ENCODE peak calls at places on chromosomes 16 and 17, in four cellular contexts. R is fibroblast of lung, E is OCI-LY7, K is GM12864. U is an unnamed sample.
A peak's percentile ranks its signal among the peaks of the same experiment; 100 is the strongest.

GRCh38 chr17:51029568-51030463 is 90.9 kb downstream of the SPAG9 start:
- DNase-seq in R (peak; percentile 73), E (peak; percentile 33), K (no peak), U (peak; percentile 30)

GRCh38 chr16:4521971-4522623 is 16.5 kb downstream of the CDIP1 start:
- DNase-seq in R (peak; percentile 28), E (no peak), K (no peak), U (no peak)

GRCh38 chr17:62098623-62099231 is 33.6 kb upstream of the MED13 start:
- DNase-seq in R (no peak), E (peak; percentile 19), K (peak; percentile 90), U (peak; percentile 72)

GRCh38 chr16:50251375-50252081 is 14.8 kb upstream of the ADCY7 start:
- DNase-seq in R (peak; percentile 83), E (no peak), K (no peak), U (no peak)

GRCh38 chr17:28325221-28325620 is 6.2 kb downstream of the TMEM97 start:
- DNase-seq in R (no peak), E (no peak), K (no peak), U (no peak)

GRCh38 chr17:81966343-81967243 is 5.6 kb upstream of the NOTUM start:
- DNase-seq in R (peak; percentile 90), E (peak; percentile 69), K (no peak), U (no peak)

GRCh38 chr17:73091770-73092517 is 544 bp downstream of the SLC39A11 start:
- DNase-seq in R (peak; percentile 24), E (peak; percentile 19), K (no peak), U (peak; percentile 47)

GRCh38 chr16:1327619-1327947 is 5.9 kb upstream of the BAIAP3 start:
- DNase-seq in R (no peak), E (no peak), K (no peak), U (no peak)

GRCh38 chr17:19453296-19453695 is 42.3 kb downstream of the RNF112 start:
- DNase-seq in R (no peak), E (no peak), K (no peak), U (no peak)

GRCh38 chr16:17590711-17591654 is 120.2 kb upstream of the XYLT1 start:
- DNase-seq in R (no peak), E (no peak), K (no peak), U (no peak)

GRCh38 chr17:75844530-75845057 is 390 bp upstream of the UNC13D start:
- DNase-seq in R (no peak), E (no peak), K (no peak), U (no peak)

GRCh38 chr17:7579001-7579838 is at the start of gene CD68:
- DNase-seq in R (peak; percentile 92), E (peak; percentile 84), K (peak; percentile 78), U (peak; percentile 82)

GRCh38 chr16:474420-475122 is 49.1 kb downstream of the RAB11FIP3 start:
- DNase-seq in R (no peak), E (no peak), K (no peak), U (no peak)

GRCh38 chr17:57946798-57947358 is 8.3 kb downstream of the CUEDC1 start:
- DNase-seq in R (peak; percentile 78), E (peak; percentile 69), K (peak; percentile 76), U (peak; percentile 75)

GRCh38 chr17:49216953-49217650 is 6.6 kb downstream of the ABI3 start:
- DNase-seq in R (no peak), E (no peak), K (no peak), U (no peak)

GRCh38 chr16:30458561-30459394 is 13.1 kb upstream of the SEPHS2 start:
- DNase-seq in R (no peak), E (peak; percentile 84), K (peak; percentile 96), U (peak; percentile 73)

GRCh38 chr16:31484491-31485171 is 1.7 kb downstream of the SLC5A2 start:
- DNase-seq in R (no peak), E (no peak), K (no peak), U (no peak)

GRCh38 chr17:41335747-41336146 is 14.9 kb downstream of the KRT33A start:
- DNase-seq in R (no peak), E (no peak), K (no peak), U (no peak)

GRCh38 chr16:9159839-9160550 is 68.6 kb downstream of the HAPSTR1 start:
- DNase-seq in R (peak; percentile 51), E (peak; percentile 58), K (no peak), U (peak; percentile 63)

GRCh38 chr17:18017958-18018357 is 21.0 kb downstream of the ATPAF2 start:
- DNase-seq in R (no peak), E (no peak), K (no peak), U (no peak)

GRCh38 chr17:68580236-68580903 is 20.8 kb downstream of the FAM20A start:
- DNase-seq in R (peak; percentile 95), E (no peak), K (no peak), U (no peak)

GRCh38 chr17:43020789-43021738 is 1.1 kb downstream of the VAT1 start:
- DNase-seq in R (peak; percentile 58), E (peak; percentile 58), K (no peak), U (peak; percentile 75)

GRCh38 chr17:71068351-71068750 is 899.0 kb downstream of the KCNJ2 start:
- DNase-seq in R (peak; percentile 33), E (no peak), K (no peak), U (no peak)

GRCh38 chr17:5665164-5665563 is 80.9 kb upstream of the NLRP1 start:
- DNase-seq in R (no peak), E (no peak), K (no peak), U (no peak)

GRCh38 chr17:77808663-77809425 is 149.7 kb upstream of the TNRC6C start:
- DNase-seq in R (no peak), E (no peak), K (no peak), U (no peak)

DNA sequence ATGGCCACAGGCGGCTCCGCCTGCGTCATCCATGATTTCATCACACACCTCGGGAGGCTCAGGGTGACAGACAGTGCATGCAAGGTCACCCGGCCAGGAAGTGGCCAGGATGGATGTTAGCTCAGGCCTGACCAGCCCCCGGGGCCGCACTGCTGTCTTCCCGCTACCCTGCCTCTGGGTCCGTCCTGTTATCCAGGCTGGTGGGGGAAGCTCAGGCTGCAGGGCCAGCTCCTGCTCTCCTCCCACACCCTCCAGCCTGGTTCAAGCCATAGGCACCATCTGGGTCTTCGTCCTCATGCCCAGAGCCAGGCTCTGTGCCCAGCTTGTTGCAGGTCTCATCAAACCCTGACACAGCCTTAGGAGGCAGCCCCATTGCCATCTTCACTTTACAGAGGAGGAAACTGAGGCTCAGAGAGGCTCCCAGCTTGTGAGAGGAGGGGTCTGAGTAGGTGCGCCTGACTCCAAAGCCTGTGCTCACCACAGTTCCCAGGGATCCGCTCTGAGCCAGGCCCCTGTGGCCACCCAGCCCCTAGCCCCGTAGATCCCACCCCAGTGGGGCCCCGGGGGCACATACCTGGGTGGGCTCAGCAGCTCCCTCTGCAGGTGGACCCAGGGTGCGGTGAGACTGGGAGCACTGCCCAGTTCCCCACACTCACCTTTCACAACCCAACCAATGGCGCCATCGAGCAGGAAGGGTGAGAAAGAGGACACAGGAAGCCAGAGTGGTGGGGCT is 414 bp upstream of the ADGRG3 start:
- DNase-seq in R (peak; percentile 11), E (no peak), K (no peak), U (no peak)
- TF ChIP-seq CTCF in R (no peak), E (peak; percentile 41), K (peak; percentile 30), U (peak; percentile 20)

DNA sequence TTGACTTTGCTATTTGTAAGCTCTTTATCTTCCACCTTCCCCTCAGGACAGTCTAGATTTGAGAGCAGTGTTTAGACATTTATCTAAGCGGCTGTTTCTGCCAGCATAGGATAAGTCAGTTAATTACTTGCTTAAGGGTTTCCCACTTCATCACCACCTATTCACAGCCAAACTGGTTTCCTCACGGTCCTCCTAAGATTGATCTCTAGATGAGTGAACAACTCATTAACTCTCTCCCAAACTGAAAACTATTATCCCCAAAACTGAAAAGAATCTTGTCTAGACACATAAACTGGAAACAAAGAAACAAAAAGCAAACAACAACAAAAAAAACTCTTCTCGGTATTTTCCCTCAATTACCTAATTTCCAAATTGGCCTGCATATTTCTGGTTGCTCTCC is 58.2 kb downstream of the SHCBP1 start:
- DNase-seq in R (no peak), E (no peak), K (no peak), U (no peak)
- TF ChIP-seq CTCF in R (no peak), E (no peak), K (no peak), U (no peak)

DNA sequence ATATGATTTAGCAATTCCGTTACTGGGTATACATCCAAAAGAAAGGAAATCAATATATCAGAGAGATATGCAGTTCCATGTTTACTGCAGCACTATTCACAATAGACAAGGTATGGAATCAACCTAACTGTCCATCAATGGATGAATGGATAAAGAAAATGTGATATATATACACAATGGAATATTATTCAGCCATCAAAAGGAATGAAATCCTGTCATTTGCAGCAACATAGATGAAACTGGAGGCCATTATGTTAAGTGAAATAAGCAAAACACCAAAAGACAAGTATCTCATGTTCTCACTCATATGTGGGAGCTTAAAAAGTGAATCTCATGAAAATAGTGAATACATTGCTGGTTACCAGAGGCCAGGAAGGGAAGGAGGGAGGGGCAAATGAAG is 390.8 kb downstream of the ZFHX3 start:
- DNase-seq in R (no peak), E (no peak), K (no peak), U (no peak)
- TF ChIP-seq CTCF in R (no peak), E (no peak), K (no peak), U (no peak)

GRCh38 chr17:66584927-66585326 is 250.0 kb upstream of the CACNG5 start:
- DNase-seq in R (no peak), E (no peak), K (no peak), U (no peak)

GRCh38 chr17:66583112-66583748 is 251.7 kb upstream of the CACNG5 start:
- DNase-seq in R (no peak), E (no peak), K (no peak), U (no peak)

GRCh38 chr17:66580178-66580577 is 254.7 kb upstream of the CACNG5 start:
- DNase-seq in R (peak; percentile 80), E (no peak), K (no peak), U (no peak)

GRCh38 chr17:66580601-66581385 is 254.1 kb upstream of the CACNG5 start:
- DNase-seq in R (peak; percentile 91), E (no peak), K (no peak), U (no peak)

GRCh38 chr17:66582373-66583111 is 252.4 kb upstream of the CACNG5 start:
- DNase-seq in R (no peak), E (no peak), K (no peak), U (no peak)
- TF ChIP-seq CTCF in R (no peak), E (no peak), K (peak; percentile 19), U (no peak)

GRCh38 chr16:81552743-81553079 is 108.1 kb downstream of the CMIP start:
- DNase-seq in R (no peak), E (no peak), K (no peak), U (no peak)
- TF ChIP-seq CTCF in R (no peak), E (no peak), K (no peak), U (no peak)

DNA sequence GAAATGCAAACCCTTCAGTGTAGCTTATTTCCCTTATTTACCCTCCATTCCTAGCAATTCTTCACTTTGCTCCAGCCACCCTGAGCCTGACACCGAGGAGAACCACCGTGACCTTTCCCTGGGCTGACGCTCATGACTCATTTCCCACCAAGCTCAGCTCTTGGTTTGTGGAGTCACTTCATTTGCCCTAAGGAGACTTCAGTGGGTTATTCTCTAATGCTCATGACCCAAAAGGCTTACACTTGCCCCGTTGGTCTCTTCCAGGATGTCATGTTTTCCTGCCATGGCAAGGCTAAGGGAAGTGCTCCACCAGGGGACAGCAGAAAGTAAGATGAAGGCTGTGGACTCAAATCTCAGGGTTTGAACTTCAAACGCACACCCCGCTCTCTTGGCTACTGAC is 161.0 kb downstream of the CBLN1 start:
- DNase-seq in R (no peak), E (no peak), K (no peak), U (no peak)
- TF ChIP-seq CTCF in R (no peak), E (no peak), K (no peak), U (no peak)